ENCODE peak calls at places on chromosomes 12 and 14, in four cellular contexts. O is lower leg skin; D is KBM-7; A is effector memory CD8-positive, alpha-beta T cell. N is an unnamed sample.

GRCh38 chr14:55514819-55515470 is 65.1 kb upstream of the KTN1 start:
- DNase-seq in D (no peak), A (no peak), O (no peak), N (no peak)

GRCh38 chr14:85273952-85274351 is 256.0 kb upstream of the FLRT2 start:
- DNase-seq in O (no peak), D (no peak), A (no peak), N (no peak)

GRCh38 chr12:107320929-107321618 is 227.7 kb upstream of the CRY1 start:
- DNase-seq in D (peak; percentile 64), O (peak; percentile 53), A (peak; percentile 45), N (peak; percentile 85)

GRCh38 chr12:100724071-100724470 is 70.5 kb upstream of the ANO4 start:
- DNase-seq in D (no peak), A (no peak), O (no peak), N (no peak)

GRCh38 chr14:65131176-65131765 is 29.0 kb upstream of the MAX start:
- DNase-seq in O (no peak), A (no peak), D (peak; percentile 18), N (peak; percentile 56)

GRCh38 chr12:27359578-27360340 is 27.1 kb downstream of the BMAL2 start:
- DNase-seq in D (no peak), A (no peak), O (no peak), N (no peak)

GRCh38 chr12:107317751-107318553 is 224.6 kb upstream of the CRY1 start:
- DNase-seq in D (peak; percentile 84), A (peak; percentile 77), O (peak; percentile 75), N (peak; percentile 95)

GRCh38 chr12:124853781-124854636 is 9.7 kb downstream of the SCARB1 start:
- DNase-seq in D (no peak), A (no peak), O (no peak), N (no peak)

GRCh38 chr12:107196681-107197080 is 103.3 kb upstream of the CRY1 start:
- DNase-seq in O (no peak), A (no peak), D (no peak), N (no peak)

GRCh38 chr14:38556321-38556720 is 300.4 kb upstream of the CLEC14A start:
- DNase-seq in A (no peak), D (no peak), O (no peak), N (no peak)

GRCh38 chr12:6769003-6769389 is 2.8 kb downstream of the PTMS start:
- DNase-seq in A (no peak), D (no peak), O (peak; percentile 46), N (no peak)

GRCh38 chr14:59582845-59583509 is 6.4 kb upstream of the CCDC175 start:
- DNase-seq in D (peak; percentile 88), O (no peak), A (no peak), N (peak; percentile 54)

GRCh38 chr12:5088586-5089264 is 45.0 kb downstream of the KCNA5 start:
- DNase-seq in A (no peak), D (no peak), O (no peak), N (no peak)

GRCh38 chr14:77275855-77276153 is 4.8 kb upstream of the NGB start:
- DNase-seq in D (no peak), A (no peak), O (no peak), N (no peak)

GRCh38 chr12:92857818-92858217 is 71.3 kb downstream of the EEA1 start:
- DNase-seq in D (no peak), A (no peak), O (no peak), N (no peak)

GRCh38 chr14:104688755-104689619 is at the start of gene INF2:
- DNase-seq in A (no peak), D (no peak), O (no peak), N (peak; percentile 70)

GRCh38 chr12:119631930-119632678 is 35.8 kb upstream of the PRKAB1 start:
- DNase-seq in O (no peak), A (no peak), D (no peak), N (no peak)

GRCh38 chr14:100110801-100111200 is 45.6 kb downstream of the EVL start:
- DNase-seq in A (no peak), O (no peak), D (no peak), N (no peak)

GRCh38 chr12:128852885-128853284 is 393 bp upstream of the GLT1D1 start:
- DNase-seq in D (no peak), O (no peak), A (no peak), N (no peak)

GRCh38 chr14:75578786-75579781 is 664 bp downstream of the FLVCR2 start:
- DNase-seq in O (peak; percentile 28), A (no peak), D (peak; percentile 59), N (no peak)

GRCh38 chr12:116136340-116136739 is 141.2 kb downstream of the MED13L start:
- DNase-seq in D (no peak), O (no peak), A (no peak), N (peak; percentile 58)

GRCh38 chr14:55074662-55075061 is 23.2 kb downstream of the MAPK1IP1L start:
- DNase-seq in A (no peak), O (no peak), D (no peak), N (no peak)

GRCh38 chr14:22918519-22918808 is 485 bp downstream of the RBM23 start:
- DNase-seq in D (no peak), O (no peak), A (no peak), N (no peak)

GRCh38 chr12:103780093-103780440 is 61.0 kb downstream of the NT5DC3 start:
- DNase-seq in A (no peak), D (no peak), O (no peak), N (no peak)

GRCh38 chr14:52327374-52328226 is 13.5 kb downstream of the PTGER2 start:
- DNase-seq in A (no peak), D (no peak), O (no peak), N (no peak)

GRCh38 chr14:24816011-24816928 is 182.3 kb upstream of the GZMB start:
- DNase-seq in O (no peak), D (no peak), A (no peak), N (no peak)

GRCh38 chr12:26113194-26113654 is 11.6 kb downstream of the BHLHE41 start:
- DNase-seq in O (no peak), D (no peak), A (no peak), N (peak; percentile 54)